ENCODE peak calls at places on chromosomes 11 and 22, in six cellular contexts. One of them, this sample, is unnamed.

GRCh38 chr22:49793296-49793695 is 34.4 kb downstream of the BRD1 start:
- DNase-seq in HCT116: no peak
- DNase-seq in K562: no peak
- DNase-seq in SK-N-SH: peak
- DNase-seq in HepG2: no peak
- DNase-seq in H1: no peak
- DNase-seq in this sample: no peak

GRCh38 chr11:33383075-33383919 is 126.1 kb downstream of the HIPK3 start:
- DNase-seq in HCT116: no peak
- DNase-seq in K562: no peak
- DNase-seq in SK-N-SH: no peak
- DNase-seq in HepG2: no peak
- DNase-seq in H1: no peak
- DNase-seq in this sample: no peak

GRCh38 chr11:118277312-118277711 is 13.2 kb upstream of the MPZL2 start:
- DNase-seq in HCT116: peak
- DNase-seq in K562: no peak
- DNase-seq in SK-N-SH: no peak
- DNase-seq in HepG2: peak
- DNase-seq in H1: no peak
- DNase-seq in this sample: no peak

GRCh38 chr11:33168605-33169240 is 7.4 kb upstream of the CSTF3 start:
- DNase-seq in HCT116: no peak
- DNase-seq in K562: no peak
- DNase-seq in SK-N-SH: no peak
- DNase-seq in HepG2: no peak
- DNase-seq in H1: no peak
- DNase-seq in this sample: no peak

GRCh38 chr11:6273188-6273587 is 13.6 kb downstream of the CCKBR start:
- DNase-seq in HCT116: no peak
- DNase-seq in K562: no peak
- DNase-seq in SK-N-SH: no peak
- DNase-seq in HepG2: no peak
- DNase-seq in H1: no peak
- DNase-seq in this sample: no peak

GRCh38 chr22:47551438-47551788 is 789.0 kb downstream of the TBC1D22A start:
- DNase-seq in HCT116: no peak
- DNase-seq in K562: no peak
- DNase-seq in SK-N-SH: no peak
- DNase-seq in HepG2: no peak
- DNase-seq in H1: no peak
- DNase-seq in this sample: no peak

GRCh38 chr11:74493816-74494630 is 499 bp upstream of the LIPT2 start:
- DNase-seq in HCT116: peak
- DNase-seq in K562: no peak
- DNase-seq in SK-N-SH: no peak
- DNase-seq in HepG2: no peak
- DNase-seq in H1: no peak
- DNase-seq in this sample: peak

GRCh38 chr11:47466701-47467250 is 17.8 kb upstream of the RAPSN start:
- DNase-seq in HCT116: no peak
- DNase-seq in K562: no peak
- DNase-seq in SK-N-SH: peak
- DNase-seq in HepG2: no peak
- DNase-seq in H1: no peak
- DNase-seq in this sample: no peak

GRCh38 chr11:5007561-5007960 is 12.9 kb downstream of the OR51L1 start:
- DNase-seq in HCT116: no peak
- DNase-seq in K562: no peak
- DNase-seq in SK-N-SH: no peak
- DNase-seq in HepG2: no peak
- DNase-seq in H1: no peak
- DNase-seq in this sample: no peak

GRCh38 chr11:83042966-83043711 is 28.6 kb downstream of the RAB30 start:
- DNase-seq in HCT116: no peak
- DNase-seq in K562: no peak
- DNase-seq in SK-N-SH: no peak
- DNase-seq in HepG2: no peak
- DNase-seq in H1: no peak
- DNase-seq in this sample: no peak

GRCh38 chr22:38841211-38841610 is 2.6 kb downstream of the NPTXR start:
- DNase-seq in HCT116: no peak
- DNase-seq in K562: no peak
- DNase-seq in SK-N-SH: no peak
- DNase-seq in HepG2: no peak
- DNase-seq in H1: no peak
- DNase-seq in this sample: no peak

GRCh38 chr11:82776377-82776776 is 42.7 kb upstream of the FAM181B start:
- DNase-seq in HCT116: no peak
- DNase-seq in K562: no peak
- DNase-seq in SK-N-SH: no peak
- DNase-seq in HepG2: peak
- DNase-seq in H1: no peak
- DNase-seq in this sample: no peak

GRCh38 chr22:46149493-46149997 is 781 bp upstream of the PPARA start:
- DNase-seq in HCT116: no peak
- DNase-seq in K562: no peak
- DNase-seq in SK-N-SH: no peak
- DNase-seq in HepG2: no peak
- DNase-seq in H1: peak
- DNase-seq in this sample: no peak

GRCh38 chr22:36986242-36986821 is 32.9 kb downstream of the TST start:
- DNase-seq in HCT116: no peak
- DNase-seq in K562: peak
- DNase-seq in SK-N-SH: no peak
- DNase-seq in HepG2: no peak
- DNase-seq in H1: peak
- DNase-seq in this sample: no peak

GRCh38 chr22:27892064-27892463 is 27.0 kb downstream of the PITPNB start:
- DNase-seq in HCT116: no peak
- DNase-seq in K562: no peak
- DNase-seq in SK-N-SH: no peak
- DNase-seq in HepG2: no peak
- DNase-seq in H1: no peak
- DNase-seq in this sample: no peak

GRCh38 chr11:70364745-70365535 is 33.4 kb upstream of the CTTN start:
- DNase-seq in HCT116: no peak
- DNase-seq in K562: no peak
- DNase-seq in SK-N-SH: no peak
- DNase-seq in HepG2: no peak
- DNase-seq in H1: peak
- DNase-seq in this sample: no peak

GRCh38 chr11:123519797-123520193 is 89.7 kb downstream of the GRAMD1B start:
- DNase-seq in HCT116: no peak
- DNase-seq in K562: no peak
- DNase-seq in SK-N-SH: no peak
- DNase-seq in HepG2: no peak
- DNase-seq in H1: no peak
- DNase-seq in this sample: no peak

GRCh38 chr11:80034801-80035200 is 594.0 kb upstream of the TENM4 start:
- DNase-seq in HCT116: no peak
- DNase-seq in K562: no peak
- DNase-seq in SK-N-SH: no peak
- DNase-seq in HepG2: no peak
- DNase-seq in H1: no peak
- DNase-seq in this sample: no peak

GRCh38 chr22:35630387-35630793 is 13.3 kb upstream of the MB start:
- DNase-seq in HCT116: peak
- DNase-seq in K562: no peak
- DNase-seq in SK-N-SH: no peak
- DNase-seq in HepG2: no peak
- DNase-seq in H1: no peak
- DNase-seq in this sample: no peak

GRCh38 chr11:75565916-75566762 is 4.1 kb downstream of the SERPINH1 start:
- DNase-seq in HCT116: no peak
- DNase-seq in K562: no peak
- DNase-seq in SK-N-SH: no peak
- DNase-seq in HepG2: no peak
- DNase-seq in H1: no peak
- DNase-seq in this sample: no peak

GRCh38 chr11:7592706-7593105 is 78.9 kb downstream of the PPFIBP2 start:
- DNase-seq in HCT116: no peak
- DNase-seq in K562: no peak
- DNase-seq in SK-N-SH: no peak
- DNase-seq in HepG2: no peak
- DNase-seq in H1: no peak
- DNase-seq in this sample: no peak

GRCh38 chr11:66228521-66228920 is 39.9 kb upstream of the RAB1B start:
- DNase-seq in HCT116: no peak
- DNase-seq in K562: no peak
- DNase-seq in SK-N-SH: no peak
- DNase-seq in HepG2: no peak
- DNase-seq in H1: no peak
- DNase-seq in this sample: no peak

GRCh38 chr22:44823806-44824205 is 71.4 kb downstream of the ARHGAP8 start:
- DNase-seq in HCT116: no peak
- DNase-seq in K562: no peak
- DNase-seq in SK-N-SH: no peak
- DNase-seq in HepG2: no peak
- DNase-seq in H1: no peak
- DNase-seq in this sample: no peak
- TF ChIP-seq YY1 in HCT116: no peak
- TF ChIP-seq YY1 in K562: no peak
- TF ChIP-seq YY1 in SK-N-SH: no peak
- TF ChIP-seq YY1 in HepG2: no peak
- TF ChIP-seq YY1 in H1: no peak
- TF ChIP-seq YY1 in this sample: no peak

GRCh38 chr11:96227244-96227643 is 115.8 kb downstream of the MAML2 start:
- DNase-seq in HCT116: no peak
- DNase-seq in K562: no peak
- DNase-seq in SK-N-SH: no peak
- DNase-seq in HepG2: no peak
- DNase-seq in H1: no peak
- DNase-seq in this sample: no peak

GRCh38 chr11:96228911-96229310 is 114.1 kb downstream of the MAML2 start:
- DNase-seq in HCT116: no peak
- DNase-seq in K562: no peak
- DNase-seq in SK-N-SH: no peak
- DNase-seq in HepG2: no peak
- DNase-seq in H1: no peak
- DNase-seq in this sample: no peak

GRCh38 chr11:96230686-96231085 is 112.3 kb downstream of the MAML2 start:
- DNase-seq in HCT116: no peak
- DNase-seq in K562: no peak
- DNase-seq in SK-N-SH: no peak
- DNase-seq in HepG2: no peak
- DNase-seq in H1: no peak
- DNase-seq in this sample: no peak

GRCh38 chr11:96229354-96229973 is 113.5 kb downstream of the MAML2 start:
- DNase-seq in HCT116: no peak
- DNase-seq in K562: no peak
- DNase-seq in SK-N-SH: no peak
- DNase-seq in HepG2: no peak
- DNase-seq in H1: no peak
- DNase-seq in this sample: no peak

DNA sequence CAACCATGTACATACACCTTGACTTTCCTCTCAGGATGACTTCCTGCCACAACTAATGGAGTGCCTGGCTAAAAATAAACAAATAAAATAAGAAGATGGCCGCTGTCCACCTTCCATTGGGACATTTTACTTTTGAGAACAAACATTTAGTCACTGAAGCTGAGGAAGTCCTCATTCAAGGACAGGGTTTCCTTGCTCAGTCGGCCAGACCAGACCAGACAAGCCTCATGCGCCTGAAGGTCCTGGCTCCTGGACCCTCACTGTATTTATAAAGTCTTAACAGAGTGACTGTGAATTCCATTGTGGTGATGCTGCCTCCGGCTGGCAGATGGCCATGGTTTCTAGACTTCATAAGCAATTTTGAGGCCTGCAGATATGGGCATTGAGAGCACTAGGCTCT is 114.5 kb downstream of the MAML2 start:
- DNase-seq in HCT116: peak
- DNase-seq in K562: no peak
- DNase-seq in SK-N-SH: no peak
- DNase-seq in HepG2: peak
- DNase-seq in H1: no peak
- DNase-seq in this sample: no peak
- TF ChIP-seq YY1 in HCT116: no peak
- TF ChIP-seq YY1 in K562: no peak
- TF ChIP-seq YY1 in SK-N-SH: peak
- TF ChIP-seq YY1 in HepG2: no peak
- TF ChIP-seq YY1 in H1: no peak
- TF ChIP-seq YY1 in this sample: no peak

DNA sequence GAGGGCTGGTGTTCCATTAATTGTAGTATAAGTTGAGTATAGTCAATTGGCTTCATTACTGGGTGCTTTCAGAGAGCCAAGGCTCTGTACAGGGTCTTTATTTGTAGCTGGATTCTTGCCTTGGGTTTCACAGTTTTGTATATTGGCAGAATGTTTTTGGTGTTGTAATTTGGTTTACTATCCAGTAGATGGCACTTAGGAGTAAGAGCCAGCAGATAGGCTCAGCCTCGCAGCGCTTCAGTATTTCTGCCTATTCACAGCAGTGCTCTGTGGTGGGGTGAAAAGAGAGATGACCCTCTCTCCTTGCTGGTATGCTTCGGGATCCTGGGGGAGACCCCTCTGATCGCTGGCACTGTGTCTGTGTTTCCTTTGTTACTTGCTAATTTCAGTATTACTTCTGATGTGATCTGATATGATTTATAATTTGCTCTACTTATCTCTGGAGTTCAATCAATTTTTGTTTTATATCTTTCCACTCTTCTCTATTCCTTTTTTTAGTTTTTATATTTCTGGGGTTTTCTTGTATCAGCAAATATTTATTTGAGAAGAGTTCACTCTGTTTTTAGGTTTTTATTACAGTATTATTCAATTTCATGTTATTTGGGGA is 52.2 kb downstream of the ANO5 start:
- DNase-seq in HCT116: peak
- DNase-seq in K562: peak
- DNase-seq in SK-N-SH: peak
- DNase-seq in HepG2: peak
- DNase-seq in H1: no peak
- DNase-seq in this sample: peak
- TF ChIP-seq YY1 in HCT116: no peak
- TF ChIP-seq YY1 in K562: no peak
- TF ChIP-seq YY1 in SK-N-SH: no peak
- TF ChIP-seq YY1 in HepG2: no peak
- TF ChIP-seq YY1 in H1: no peak
- TF ChIP-seq YY1 in this sample: no peak

GRCh38 chr11:57647960-57648776 is 1.5 kb downstream of the YPEL4 start:
- DNase-seq in HCT116: no peak
- DNase-seq in K562: peak
- DNase-seq in SK-N-SH: peak
- DNase-seq in HepG2: no peak
- DNase-seq in H1: peak
- DNase-seq in this sample: no peak
- TF ChIP-seq YY1 in HCT116: no peak
- TF ChIP-seq YY1 in K562: no peak
- TF ChIP-seq YY1 in SK-N-SH: no peak
- TF ChIP-seq YY1 in HepG2: no peak
- TF ChIP-seq YY1 in H1: no peak
- TF ChIP-seq YY1 in this sample: no peak

DNA sequence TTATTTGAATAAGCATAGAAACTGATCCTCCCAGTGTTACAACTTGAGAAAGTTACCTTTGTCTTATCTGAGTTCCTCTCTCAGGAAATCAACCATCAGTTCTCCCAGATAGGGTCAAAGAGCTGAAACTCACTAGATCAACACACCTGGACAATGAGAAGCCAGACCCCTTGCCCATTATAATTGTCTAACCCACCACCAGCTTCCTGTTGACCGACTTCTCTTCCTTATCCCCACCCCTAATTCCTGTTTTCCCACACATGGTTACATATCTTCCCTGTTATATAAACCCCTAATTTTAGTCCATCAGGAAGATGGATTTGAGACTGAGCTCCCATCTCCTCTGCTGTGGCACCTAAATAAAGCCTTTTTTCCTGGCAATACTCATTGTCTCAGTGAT is 6.9 kb downstream of the SLC5A4 start:
- DNase-seq in HCT116: no peak
- DNase-seq in K562: no peak
- DNase-seq in SK-N-SH: no peak
- DNase-seq in HepG2: no peak
- DNase-seq in H1: no peak
- DNase-seq in this sample: no peak
- TF ChIP-seq YY1 in HCT116: no peak
- TF ChIP-seq YY1 in K562: no peak
- TF ChIP-seq YY1 in SK-N-SH: no peak
- TF ChIP-seq YY1 in HepG2: no peak
- TF ChIP-seq YY1 in H1: no peak
- TF ChIP-seq YY1 in this sample: no peak